ENCODE peak calls at places on chromosomes 16 and 17, in seven cellular contexts. I, T, C, Z, M, F and U are unnamed samples.
A peak's percentile ranks its signal among the peaks of the same experiment; 100 is the strongest.

GRCh38 chr16:15897834-15898254 is 9.4 kb upstream of the CEP20 start:
- DNase-seq in I (no peak), T (no peak), C (no peak), Z (peak; percentile 76), M (no peak), F (no peak), U (no peak)

GRCh38 chr16:23182675-23183485 is at the start of gene SCNN1G:
- DNase-seq in I (peak; percentile 73), T (no peak), C (no peak), Z (no peak), M (no peak), F (no peak), U (peak; percentile 19)

GRCh38 chr17:17783825-17784598 is 52.8 kb downstream of the SREBF1 start:
- DNase-seq in I (no peak), T (no peak), C (no peak), Z (peak; percentile 17), M (no peak), F (no peak), U (no peak)

GRCh38 chr17:73599599-73599998 is 44.6 kb downstream of the SDK2 start:
- DNase-seq in I (no peak), T (no peak), C (no peak), Z (no peak), M (no peak), F (no peak), U (no peak)

GRCh38 chr17:62995377-62995885 is 29.4 kb downstream of the TANC2 start:
- DNase-seq in I (peak; percentile 40), T (no peak), C (peak; percentile 38), Z (no peak), M (peak; percentile 49), F (peak; percentile 20), U (no peak)

GRCh38 chr17:43710101-43710500 is 48.4 kb upstream of the MEOX1 start:
- DNase-seq in I (no peak), T (no peak), C (no peak), Z (no peak), M (no peak), F (no peak), U (no peak)

GRCh38 chr17:32827227-32827626 is 49.7 kb downstream of the MYO1D start:
- DNase-seq in I (no peak), T (no peak), C (no peak), Z (peak; percentile 65), M (no peak), F (no peak), U (no peak)

GRCh38 chr17:7557825-7558543 is 566 bp upstream of the TNFSF13 start:
- DNase-seq in I (peak; percentile 82), T (no peak), C (no peak), Z (no peak), M (no peak), F (peak; percentile 52), U (peak; percentile 92)

GRCh38 chr16:73033271-73033998 is 14.5 kb downstream of the ZFHX3 start:
- DNase-seq in I (no peak), T (no peak), C (no peak), Z (no peak), M (no peak), F (no peak), U (no peak)

GRCh38 chr16:89313583-89313982 is 96.1 kb downstream of the ZNF778 start:
- DNase-seq in I (no peak), T (no peak), C (no peak), Z (no peak), M (no peak), F (no peak), U (no peak)

GRCh38 chr17:74340470-74341023 is 14.5 kb downstream of the KIF19 start:
- DNase-seq in I (peak; percentile 41), T (no peak), C (no peak), Z (no peak), M (no peak), F (peak; percentile 56), U (no peak)

GRCh38 chr17:15883617-15884111 is 61.3 kb upstream of the ADORA2B start:
- DNase-seq in I (no peak), T (no peak), C (peak; percentile 2), Z (no peak), M (no peak), F (no peak), U (no peak)

GRCh38 chr17:82332669-82333278 is 792 bp downstream of the SECTM1 start:
- DNase-seq in I (peak; percentile 78), T (no peak), C (peak; percentile 38), Z (no peak), M (peak; percentile 74), F (no peak), U (peak; percentile 75)

GRCh38 chr17:38425744-38426143 is 2.5 kb upstream of the ARHGAP23 start:
- DNase-seq in I (no peak), T (no peak), C (no peak), Z (no peak), M (no peak), F (no peak), U (no peak)

GRCh38 chr17:10875984-10876555 is 38.2 kb upstream of the PIRT start:
- DNase-seq in I (peak; percentile 58), T (no peak), C (peak; percentile 36), Z (no peak), M (peak; percentile 47), F (peak; percentile 40), U (peak; percentile 9)

GRCh38 chr16:81730090-81731051 is 48.7 kb upstream of the PLCG2 start:
- DNase-seq in I (peak; percentile 97), T (peak; percentile 99), C (peak; percentile 75), Z (no peak), M (peak; percentile 86), F (peak; percentile 70), U (peak; percentile 80)

GRCh38 chr16:86508947-86509758 is 1.2 kb upstream of the FOXF1 start:
- DNase-seq in I (no peak), T (no peak), C (peak; percentile 32), Z (no peak), M (no peak), F (no peak), U (peak; percentile 82)

DNA sequence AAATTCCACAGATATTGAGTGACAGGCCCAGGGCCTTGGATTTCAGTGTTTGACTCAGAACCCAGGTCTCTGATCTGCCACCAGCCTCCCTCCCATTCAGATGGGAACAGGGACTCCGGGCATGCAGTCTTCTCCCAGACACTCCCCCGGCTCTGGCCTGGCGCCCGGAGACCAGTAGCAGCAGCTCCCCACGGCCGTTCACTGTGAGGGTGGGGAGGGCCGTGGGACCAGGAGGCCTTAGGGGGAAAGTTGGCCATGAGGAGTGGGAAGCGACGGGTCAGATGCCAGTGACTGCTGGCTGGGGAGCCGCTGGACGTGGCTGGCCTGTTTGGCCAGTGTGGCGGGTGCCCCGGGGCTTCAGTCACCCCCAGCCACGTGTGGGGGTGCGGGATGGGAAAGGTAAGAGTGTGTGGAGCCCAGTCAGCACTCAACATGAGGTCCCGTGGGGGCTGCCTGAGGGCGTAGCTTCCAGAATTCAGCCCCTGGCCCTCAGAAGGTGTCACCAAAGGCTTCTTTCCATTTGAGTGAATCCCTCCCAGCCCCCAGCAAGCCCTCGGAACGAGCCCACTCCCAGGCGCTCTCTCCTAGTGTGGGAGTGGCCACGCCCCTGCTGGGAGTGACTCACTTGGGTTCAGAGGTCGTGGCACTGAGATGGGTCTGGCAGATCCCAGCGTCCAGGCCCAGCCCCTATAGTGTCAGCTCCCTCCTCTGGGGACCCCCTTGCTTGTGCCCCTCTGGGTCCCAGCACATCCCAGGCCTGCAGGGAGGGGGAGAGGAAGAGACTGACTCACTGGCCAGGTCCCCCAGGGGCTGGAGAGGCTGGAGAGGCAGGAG is 309.4 kb downstream of the SEC14L1 start:
- DNase-seq in I (peak; percentile 91), T (no peak), C (no peak), Z (no peak), M (peak; percentile 83), F (peak; percentile 92), U (no peak)
- TF ChIP-seq JUND in I (peak; percentile 60), T (peak; percentile 89), C (no peak), Z (no peak), M (peak; percentile 95), F (peak; percentile 91), U (no peak)

DNA sequence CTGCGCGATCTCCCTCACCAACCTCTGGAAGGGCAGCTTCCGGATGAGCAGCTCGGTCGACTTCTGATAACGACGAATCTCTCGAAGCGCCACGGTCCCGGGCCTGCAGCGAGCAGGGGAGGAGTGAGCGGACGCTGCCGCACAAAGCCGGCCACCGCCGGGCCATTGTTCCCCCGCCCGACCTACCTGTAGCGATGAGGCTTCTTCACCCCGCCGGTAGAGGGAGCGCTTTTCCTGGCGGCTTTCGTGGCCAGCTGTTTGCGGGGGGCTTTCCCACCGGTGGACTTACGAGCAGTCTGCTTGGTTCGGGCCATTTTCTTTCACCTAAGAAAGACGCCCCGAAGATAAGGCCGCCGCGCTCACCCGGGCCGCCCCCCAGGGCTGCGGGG is 5.8 kb upstream of the UNK start:
- DNase-seq in I (no peak), T (no peak), C (no peak), Z (no peak), M (no peak), F (peak; percentile 49), U (no peak)
- TF ChIP-seq JUND in I (no peak), T (no peak), C (no peak), Z (no peak), M (no peak), F (no peak), U (no peak)

DNA sequence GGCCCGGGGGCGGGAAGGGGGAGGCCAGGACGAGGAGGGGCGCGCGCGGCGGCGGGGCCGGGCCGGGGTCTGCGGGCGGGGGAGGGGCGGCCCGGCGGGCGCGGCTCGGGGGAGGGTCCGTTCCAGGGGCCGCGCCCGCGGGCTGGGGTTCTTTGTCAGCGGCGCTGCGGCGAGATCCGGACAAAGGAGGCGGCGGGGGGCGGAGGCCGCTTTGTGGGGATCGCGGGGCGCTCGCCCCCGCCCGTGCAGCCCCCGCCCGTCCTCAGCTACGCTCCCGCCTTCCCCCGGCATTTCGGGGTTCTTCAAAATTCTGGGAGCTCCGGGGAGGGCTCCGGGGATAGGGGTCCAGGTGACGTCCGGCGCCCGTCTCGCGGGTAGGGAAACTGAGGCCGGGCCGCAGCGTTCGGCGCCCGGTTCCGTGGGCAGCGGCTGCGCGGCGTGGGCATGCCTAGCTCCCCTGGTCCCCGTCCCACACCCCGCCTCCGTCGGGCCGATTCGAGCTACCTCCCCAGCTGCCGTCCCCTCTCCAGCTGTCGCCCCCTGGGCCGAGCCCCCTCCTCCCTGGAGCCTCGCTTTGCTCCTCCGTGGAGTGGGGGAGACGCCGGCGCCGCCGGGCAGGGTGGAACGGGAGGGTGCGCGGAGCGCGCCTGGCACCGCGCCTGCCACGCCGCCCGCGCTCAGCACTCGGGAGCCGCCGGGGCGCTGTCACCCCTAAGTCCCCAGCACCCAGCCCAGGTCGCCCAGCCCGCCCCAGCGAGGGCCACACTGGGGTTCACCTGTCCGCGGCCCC is 530 bp downstream of the SNN start:
- DNase-seq in I (peak; percentile 70), T (no peak), C (no peak), Z (no peak), M (no peak), F (no peak), U (no peak)
- TF ChIP-seq JUND in I (no peak), T (no peak), C (no peak), Z (no peak), M (no peak), F (no peak), U (no peak)

DNA sequence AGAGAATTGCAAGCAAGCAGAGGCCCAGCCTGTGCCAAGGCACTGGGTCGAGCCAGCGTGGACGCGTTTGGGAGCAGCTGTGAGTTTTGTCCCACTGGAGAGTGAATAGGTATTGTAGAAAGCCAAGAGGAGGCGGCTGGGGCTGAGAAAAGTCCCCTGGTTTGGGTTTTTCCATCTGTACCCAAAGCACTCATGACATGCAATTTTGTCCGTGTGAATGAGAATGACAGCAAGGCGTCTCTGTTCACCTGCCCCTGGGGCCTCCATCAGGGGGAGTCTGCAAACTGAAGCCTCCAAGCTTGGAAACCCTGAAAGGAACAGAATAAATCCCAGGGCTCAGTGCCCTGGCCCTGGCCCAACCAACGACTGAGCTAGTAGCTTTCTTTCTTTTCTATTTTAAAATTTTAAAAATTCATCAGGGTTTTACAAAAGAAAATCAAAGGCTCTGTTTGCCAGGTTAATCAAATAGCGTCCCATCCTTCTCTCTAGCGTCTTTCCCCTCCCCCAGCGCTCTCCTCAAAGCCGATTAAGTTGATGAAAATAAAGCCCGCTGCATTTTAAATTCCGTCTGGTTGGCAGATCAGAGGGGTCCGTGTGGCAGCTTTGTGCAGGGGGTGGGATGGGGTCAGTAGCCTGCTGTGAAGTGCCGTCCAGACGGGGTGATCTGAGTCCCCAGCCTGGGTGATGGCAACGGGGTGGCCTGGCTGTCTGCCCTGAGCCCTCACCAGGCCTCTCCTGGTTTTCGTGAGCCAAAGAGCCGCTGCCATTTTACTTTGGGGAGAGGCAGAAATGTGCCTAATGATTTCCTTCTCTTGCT is 171.0 kb downstream of the KATNIP start:
- DNase-seq in I (no peak), T (no peak), C (no peak), Z (no peak), M (no peak), F (no peak), U (no peak)
- TF ChIP-seq JUND in I (no peak), T (no peak), C (no peak), Z (no peak), M (no peak), F (no peak), U (no peak)